ENCODE peak calls at places on chromosomes 2 and 18, in four cellular contexts. S is BE2C, Q is lower lobe of right lung, J is psoas muscle. R is an unnamed sample. For H3K27me3, H3K4me1 and H3K36me3, the result is how much of the 10 kb centered on the place peaks cover.

GRCh38 chr18:48859311-48860275 is 91.2 kb downstream of the SMAD7 start:
- DNase-seq in Q (peak), J (no peak), S (peak), R (no peak)

GRCh38 chr2:241033994-241034393 is 35.6 kb downstream of the SNED1 start:
- DNase-seq in S (no peak), J (no peak), Q (no peak), R (no peak)

GRCh38 chr2:185835974-185836373 is 97.4 kb downstream of the FSIP2 start:
- DNase-seq in J (no peak), S (no peak), Q (no peak), R (no peak)

GRCh38 chr2:237379636-237380035 is 34.3 kb downstream of the COL6A3 start:
- DNase-seq in J (no peak), S (no peak), Q (no peak), R (no peak)

GRCh38 chr2:166127217-166128155 is at the start of gene SCN1A:
- DNase-seq in Q (no peak), J (no peak), S (no peak), R (peak)

GRCh38 chr2:98088261-98088660 is 1.3 kb downstream of the VWA3B start:
- DNase-seq in Q (peak), J (no peak), S (no peak), R (peak)

GRCh38 chr18:41624461-41624860 is 330.6 kb upstream of the PIK3C3 start:
- DNase-seq in Q (no peak), J (no peak), S (no peak), R (no peak)

GRCh38 chr2:3712841-3713503 is 9.6 kb downstream of the DCDC2C start:
- DNase-seq in S (no peak), Q (no peak), J (no peak), R (no peak)

GRCh38 chr18:77207540-77207939 is 42.1 kb upstream of the GALR1 start:
- DNase-seq in Q (peak), J (peak), S (no peak), R (peak)

GRCh38 chr2:42846026-42846425 is 53.6 kb upstream of the HAAO start:
- DNase-seq in J (no peak), S (no peak), Q (no peak), R (no peak)

GRCh38 chr2:179715196-179715595 is 146.2 kb downstream of the ZNF385B start:
- DNase-seq in S (no peak), J (no peak), Q (no peak), R (no peak)

GRCh38 chr2:130150181-130151144 is 5.6 kb upstream of the CCDC74B start:
- DNase-seq in J (no peak), S (no peak), Q (no peak), R (no peak)

GRCh38 chr18:37561986-37562385 is 3.6 kb downstream of the CELF4 start:
- DNase-seq in S (no peak), J (no peak), Q (no peak), R (no peak)

GRCh38 chr18:37565138-37565984 is at the start of gene CELF4:
- DNase-seq in Q (no peak), S (peak), J (no peak), R (no peak)

GRCh38 chr18:37565985-37566478 is 434 bp upstream of the CELF4 start:
- DNase-seq in J (peak), Q (no peak), S (peak), R (no peak)

GRCh38 chr18:37564796-37565137 is 831 bp downstream of the CELF4 start:
- DNase-seq in J (peak), S (no peak), Q (peak), R (no peak)

DNA sequence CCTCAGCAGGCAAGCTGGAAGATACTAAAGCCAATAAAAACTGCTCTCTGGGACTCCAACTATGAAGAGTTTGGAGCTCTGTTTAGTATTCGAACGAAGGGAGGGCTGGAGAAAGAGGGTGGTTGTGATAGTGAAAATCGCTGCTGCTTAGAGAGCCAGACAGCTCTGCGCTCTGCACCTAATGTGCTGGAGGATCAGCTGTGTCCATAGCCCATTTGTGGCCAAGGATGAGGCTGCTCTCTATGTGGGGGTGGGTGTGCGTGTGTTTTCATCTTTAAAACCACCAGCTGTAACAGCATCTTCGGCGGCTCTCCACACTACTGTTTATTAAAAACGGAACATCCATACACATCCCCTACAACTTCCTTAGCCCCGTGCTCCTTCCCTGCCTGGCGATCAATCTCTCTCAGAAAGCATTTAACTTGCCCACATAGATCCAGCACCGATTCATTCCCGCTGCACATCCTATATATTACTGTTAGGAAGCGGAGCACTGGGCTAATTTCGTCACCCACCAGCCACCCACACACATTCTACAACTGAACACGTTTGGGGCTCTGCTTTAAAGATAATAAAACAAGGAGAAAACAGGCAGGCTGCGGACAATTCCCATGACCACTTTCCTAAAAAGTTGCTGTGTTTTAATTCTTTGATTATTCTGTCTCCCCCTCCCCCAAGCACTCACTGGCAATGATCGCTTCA is 1.6 kb downstream of the CELF4 start:
- DNase-seq in Q (no peak), S (no peak), J (no peak), R (no peak)
- H3K27me3 ChIP-seq in Q (half or more), S (under half), J (under half), R (under half)

DNA sequence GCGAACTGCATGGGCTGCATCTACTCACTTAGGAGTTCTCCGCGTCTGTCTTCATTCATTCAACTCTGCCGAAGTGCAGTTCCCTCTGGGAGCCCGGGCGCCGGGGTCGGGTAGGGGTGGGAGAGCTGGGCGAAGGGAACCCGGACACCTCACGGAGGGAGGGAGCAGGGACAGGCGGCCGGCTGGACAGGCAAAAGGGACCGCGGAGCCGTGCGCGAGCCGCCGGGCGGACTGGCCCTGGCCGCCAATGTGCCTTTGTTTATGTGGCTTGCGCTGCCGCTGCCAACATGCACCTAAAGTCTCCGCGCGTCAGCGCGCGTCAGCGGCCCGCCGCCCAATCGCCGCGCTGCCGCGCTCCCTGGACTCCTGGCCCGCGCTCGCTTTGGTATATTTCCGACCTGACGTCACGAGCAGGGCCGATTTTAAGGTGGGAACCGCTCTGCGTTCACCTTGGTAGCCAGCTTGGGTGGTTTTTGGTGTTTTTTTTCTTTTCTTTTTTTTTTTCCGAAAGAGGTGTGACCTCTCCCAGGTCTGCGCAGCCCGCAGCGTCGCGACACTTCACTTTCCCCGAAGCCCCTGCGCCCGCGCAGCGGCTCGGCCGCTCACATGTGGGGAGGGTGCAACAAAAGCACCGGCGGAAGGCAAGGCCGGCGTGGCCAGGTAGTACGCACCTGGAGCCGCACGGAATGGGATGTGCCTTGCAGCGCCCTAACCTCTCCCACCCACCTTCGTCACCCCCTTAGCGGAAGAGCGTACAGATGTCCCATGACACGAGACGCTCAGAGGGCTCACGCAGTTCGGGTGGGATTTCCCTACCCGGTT is at the start of gene NR4A2:
- DNase-seq in J (peak), S (peak), Q (peak), R (peak)
- H3K4me1 ChIP-seq in J (under half), S (under half), Q (under half), R (under half)

DNA sequence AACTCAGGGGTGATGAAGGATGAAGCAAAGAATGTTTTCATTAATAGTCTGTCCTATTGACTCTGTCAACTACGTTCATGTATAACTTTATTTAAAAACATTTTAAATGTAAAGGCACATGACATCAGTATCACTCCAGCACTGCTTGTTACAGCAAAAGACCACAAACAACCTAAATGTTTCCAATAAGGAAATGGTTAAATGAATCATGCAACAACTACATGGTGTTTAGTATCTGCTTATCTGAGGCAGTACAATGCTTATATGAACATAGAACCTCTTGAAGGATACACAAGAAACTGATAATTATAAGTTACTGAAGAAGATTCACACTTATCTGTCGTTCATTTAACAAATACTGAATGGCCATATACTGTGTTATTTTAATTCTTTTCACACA is 8.4 kb downstream of the BARD1 start:
- DNase-seq in Q (no peak), S (no peak), J (no peak), R (no peak)
- H3K36me3 ChIP-seq in Q (under half), S (under half), J (under half), R (under half)

GRCh38 chr2:176147790-176148496 is 3.4 kb upstream of the HOXD4 start:
- DNase-seq in S (no peak), J (peak), Q (no peak), R (no peak)
- H3K27me3 ChIP-seq in S (under half), J (under half), Q (half or more), R (under half)

DNA sequence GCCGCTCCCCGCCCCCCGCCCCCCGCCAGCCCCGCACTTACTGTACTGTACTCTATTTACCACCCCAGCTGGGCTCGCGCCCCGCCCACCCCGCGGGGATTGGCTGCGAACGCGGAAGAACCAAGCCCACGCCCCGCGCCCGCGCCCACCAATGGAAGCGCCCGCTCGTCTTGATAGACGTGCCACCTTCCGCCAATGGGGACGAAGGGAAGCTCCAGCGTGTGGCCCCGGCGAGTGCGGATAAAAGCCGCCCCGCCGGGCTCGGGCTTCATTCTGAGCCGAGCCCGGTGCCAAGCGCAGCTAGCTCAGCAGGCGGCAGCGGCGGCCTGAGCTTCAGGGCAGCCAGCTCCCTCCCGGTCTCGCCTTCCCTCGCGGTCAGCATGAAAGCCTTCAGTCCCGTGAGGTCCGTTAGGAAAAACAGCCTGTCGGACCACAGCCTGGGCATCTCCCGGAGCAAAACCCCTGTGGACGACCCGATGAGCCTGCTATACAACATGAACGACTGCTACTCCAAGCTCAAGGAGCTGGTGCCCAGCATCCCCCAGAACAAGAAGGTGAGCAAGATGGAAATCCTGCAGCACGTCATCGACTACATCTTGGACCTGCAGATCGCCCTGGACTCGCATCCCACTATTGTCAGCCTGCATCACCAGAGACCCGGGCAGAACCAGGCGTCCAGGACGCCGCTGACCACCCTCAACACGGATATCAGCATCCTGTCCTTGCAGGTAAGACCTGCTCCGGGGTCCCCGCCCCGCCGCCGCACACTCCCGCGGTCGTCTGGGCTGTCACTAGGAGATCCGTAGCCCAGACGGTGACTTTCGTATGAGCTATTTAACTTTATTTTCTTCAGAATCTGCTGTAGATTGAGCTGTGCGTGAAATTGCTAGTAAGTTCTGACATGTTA is at the start of gene ID2:
- DNase-seq in Q (peak), S (peak), J (peak), R (peak)
- H3K4me1 ChIP-seq in Q (under half), S (under half), J (under half), R (under half)

GRCh38 chr18:13099113-13099512 is 108.0 kb downstream of the CEP192 start:
- DNase-seq in S (no peak), Q (no peak), J (no peak), R (no peak)
- H3K36me3 ChIP-seq in S (under half), Q (half or more), J (half or more), R (under half)

GRCh38 chr2:118838741-118839455 is 8.6 kb downstream of the EN1 start:
- DNase-seq in S (no peak), Q (no peak), J (no peak), R (no peak)

GRCh38 chr2:118837067-118837466 is 10.4 kb downstream of the EN1 start:
- DNase-seq in J (no peak), S (no peak), Q (no peak), R (no peak)

GRCh38 chr2:118836411-118836930 is 11.0 kb downstream of the EN1 start:
- DNase-seq in Q (no peak), S (no peak), J (no peak), R (no peak)

GRCh38 chr2:118835739-118836410 is 11.6 kb downstream of the EN1 start:
- DNase-seq in J (peak), S (no peak), Q (no peak), R (no peak)

GRCh38 chr2:118837621-118838020 is 9.8 kb downstream of the EN1 start:
- DNase-seq in S (no peak), Q (no peak), J (no peak), R (no peak)
- H3K27me3 ChIP-seq in S (under half), Q (half or more), J (under half), R (half or more)